ENCODE peak calls at places on chromosomes 3 and 15, in eight cellular contexts. I is lower lobe of right lung, S is endodermal cell, D is colonic mucosa, L is cardiac muscle cell, Y is heart left ventricle, N is AG04450, M is choroid plexus epithelial cell. P is an unnamed sample.

GRCh38 chr15:72486144-72486543 is 12.0 kb downstream of the ARIH1 start:
- DNase-seq in I (no peak), M (no peak), D (no peak), S (no peak), N (no peak), Y (no peak), L (no peak), P (no peak)

GRCh38 chr3:65548848-65549625 is 489.7 kb downstream of the MAGI1 start:
- DNase-seq in N (no peak), M (no peak), D (peak; percentile 18), I (peak; percentile 38), S (peak; percentile 78), Y (peak; percentile 33), L (peak; percentile 81), P (peak; percentile 71)

GRCh38 chr15:63896336-63897115 is 62.8 kb upstream of the HERC1 start:
- DNase-seq in I (no peak), N (no peak), L (peak; percentile 33), M (peak; percentile 92), S (peak; percentile 62), D (peak; percentile 32), Y (no peak), P (peak; percentile 87)

GRCh38 chr3:48656061-48656840 is 6.4 kb downstream of the CELSR3 start:
- DNase-seq in M (peak; percentile 60), Y (peak; percentile 81), L (peak; percentile 88), I (peak; percentile 93), N (no peak), D (peak; percentile 88), S (peak; percentile 97), P (peak; percentile 90)

GRCh38 chr3:155664922-155665695 is 79.8 kb downstream of the PLCH1 start:
- DNase-seq in L (no peak), D (peak; percentile 67), I (no peak), Y (peak; percentile 43), S (no peak), N (peak; percentile 44), M (peak; percentile 94), P (peak; percentile 53)

GRCh38 chr3:72344256-72345046 is 503.8 kb downstream of the SHQ1 start:
- DNase-seq in I (no peak), Y (no peak), L (no peak), D (no peak), N (no peak), M (no peak), S (peak; percentile 33), P (no peak)

GRCh38 chr15:89125038-89125826 is 37.0 kb downstream of the ABHD2 start:
- DNase-seq in I (peak; percentile 70), N (no peak), Y (no peak), M (no peak), S (no peak), D (no peak), L (no peak), P (no peak)

GRCh38 chr3:42447481-42447880 is 37.1 kb upstream of the LYZL4 start:
- DNase-seq in I (no peak), S (no peak), M (no peak), L (no peak), N (no peak), Y (no peak), D (no peak), P (no peak)

GRCh38 chr15:99212401-99212800 is 37.0 kb downstream of the TTC23 start:
- DNase-seq in D (no peak), N (no peak), M (peak; percentile 49), S (no peak), I (no peak), L (no peak), Y (peak; percentile 46), P (peak; percentile 40)

GRCh38 chr15:100250166-100250800 is 91.5 kb downstream of the ADAMTS17 start:
- DNase-seq in S (peak; percentile 10), Y (no peak), I (no peak), D (no peak), M (no peak), L (no peak), N (no peak), P (no peak)

GRCh38 chr15:43775411-43775965 is 1.3 kb downstream of the ELL3 start:
- DNase-seq in L (peak; percentile 51), S (peak; percentile 86), Y (no peak), I (no peak), N (no peak), D (peak; percentile 95), M (no peak), P (peak; percentile 66)

DNA sequence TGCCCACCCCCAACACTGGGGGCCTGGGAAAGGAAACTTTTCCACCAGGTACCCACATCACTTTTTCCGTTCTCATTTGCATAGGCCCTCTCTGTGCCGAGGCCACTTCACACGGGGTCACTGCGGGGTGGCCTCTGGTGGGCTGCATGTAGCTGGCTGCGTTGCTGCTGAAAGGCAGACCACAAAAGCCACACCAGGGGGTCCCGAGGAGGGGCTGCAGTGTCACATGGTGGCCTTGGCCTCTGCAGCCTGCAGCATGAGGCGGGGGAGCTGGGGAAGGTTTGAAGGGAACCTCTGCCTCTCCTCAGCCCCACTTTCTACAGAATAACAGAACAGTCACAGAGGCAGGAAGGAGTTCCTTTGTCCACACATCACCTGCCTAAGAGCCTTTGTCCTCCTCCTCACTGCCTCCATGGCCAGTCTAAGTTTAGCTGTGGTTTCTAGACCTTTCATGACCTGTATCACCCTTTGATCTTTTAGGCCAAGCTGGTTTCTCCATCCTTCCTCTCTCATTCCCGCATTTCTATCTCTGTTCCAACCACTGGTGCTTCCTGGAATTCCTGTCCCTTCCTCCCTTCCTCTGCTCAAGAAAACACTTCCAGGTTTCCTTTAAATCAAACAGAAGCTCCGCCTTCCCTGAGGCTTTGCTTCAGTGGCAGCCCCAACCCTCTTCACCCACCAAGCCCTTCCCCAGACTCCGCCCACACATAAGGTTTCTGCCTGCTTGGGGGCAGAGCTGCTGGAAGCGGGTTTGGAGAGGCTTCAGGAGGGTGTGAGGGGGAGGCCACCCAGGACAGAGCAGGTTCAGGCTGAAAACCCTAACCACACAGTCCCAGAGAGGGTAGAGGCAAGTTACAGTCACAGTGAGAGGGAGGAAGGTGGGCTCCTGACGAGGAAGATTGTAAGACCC is 150.7 kb upstream of the TLE3 start:
- DNase-seq in M (no peak), N (no peak), L (peak; percentile 45), Y (no peak), I (no peak), S (peak; percentile 82), D (no peak), P (no peak)
- TF ChIP-seq CTCF in M (no peak), N (no peak), L (no peak), Y (no peak), I (no peak), S (no peak), D (no peak), P (no peak)

GRCh38 chr3:129662230-129662629 is 55.8 kb upstream of the PLXND1 start:
- DNase-seq in M (no peak), N (no peak), Y (no peak), S (no peak), L (no peak), D (no peak), I (no peak), P (no peak)
- H3K4me3 ChIP-seq in M (no peak overlapping the region), N (no peak overlapping the region), Y (no peak overlapping the region), S (no peak overlapping the region), L (no peak overlapping the region), D (no peak overlapping the region), I (no peak overlapping the region), P (peak overlapping the region; percentile 52)

GRCh38 chr3:104635872-104636580 is 730.7 kb upstream of the ALCAM start:
- DNase-seq in Y (no peak), S (peak; percentile 72), D (no peak), L (no peak), M (no peak), I (no peak), N (no peak), P (no peak)
- TF ChIP-seq CTCF in Y (no peak), S (peak; percentile 65), D (no peak), L (peak; percentile 7), M (peak; percentile 23), I (no peak), N (no peak), P (no peak)

GRCh38 chr3:143536817-143537535 is 311.3 kb downstream of the SLC9A9 start:
- DNase-seq in S (no peak), Y (peak; percentile 29), I (no peak), N (no peak), D (no peak), M (peak; percentile 91), L (no peak), P (no peak)
- H3K4me3 ChIP-seq in S (no peak overlapping the region), Y (no peak overlapping the region), I (no peak overlapping the region), N (no peak overlapping the region), D (no peak overlapping the region), M (no peak overlapping the region), L (no peak overlapping the region), P (no peak overlapping the region)

GRCh38 chr15:40773496-40773895 is 3.7 kb downstream of the C15orf62 start:
- DNase-seq in N (no peak), S (no peak), M (no peak), D (no peak), L (no peak), Y (no peak), I (peak; percentile 40), P (no peak)

GRCh38 chr15:40773902-40774301 is 4.1 kb downstream of the C15orf62 start:
- DNase-seq in Y (no peak), M (no peak), N (no peak), S (no peak), I (peak; percentile 21), L (no peak), D (no peak), P (no peak)

GRCh38 chr15:40771242-40771641 is 1.5 kb downstream of the C15orf62 start:
- DNase-seq in M (no peak), I (peak; percentile 19), L (no peak), D (no peak), Y (no peak), N (no peak), S (no peak), P (no peak)

GRCh38 chr15:40770147-40770721 is 454 bp downstream of the C15orf62 start:
- DNase-seq in D (peak; percentile 72), L (no peak), Y (no peak), I (peak; percentile 54), M (peak; percentile 20), S (no peak), N (no peak), P (no peak)

GRCh38 chr15:40772014-40772413 is 2.2 kb downstream of the C15orf62 start:
- DNase-seq in L (no peak), S (no peak), D (no peak), N (no peak), M (no peak), I (peak; percentile 44), Y (no peak), P (peak; percentile 61)
- TF ChIP-seq CTCF in L (no peak), S (no peak), D (no peak), N (no peak), M (no peak), I (no peak), Y (no peak), P (no peak)